ENCODE peak calls at places on chromosomes 1 and 21, in four cellular contexts. B is neuronal stem cell, A is fibroblast of lung, H is neural progenitor cell. M is an unnamed sample. For H3K9me3 and H3K4me1, the result is how much of the 10 kb centered on the place peaks cover.

GRCh38 chr1:31591425-31592093 is 15.2 kb downstream of the TINAGL1 start:
- DNase-seq in B (no peak), A (peak), H (no peak), M (peak)

GRCh38 chr21:41817228-41817627 is 50.4 kb upstream of the RIPK4 start:
- DNase-seq in B (peak), A (peak), H (peak), M (peak)

GRCh38 chr21:41211041-41211426 is 43.1 kb downstream of the BACE2 start:
- DNase-seq in B (no peak), A (peak), H (no peak), M (no peak)

GRCh38 chr1:21764615-21765423 is 18.1 kb downstream of the USP48 start:
- DNase-seq in B (peak), A (peak), H (peak), M (peak)

GRCh38 chr1:44405804-44406743 is 1.0 kb downstream of the RNF220 start:
- DNase-seq in B (no peak), A (no peak), H (peak), M (no peak)

GRCh38 chr1:20652300-20652699 is 8.9 kb downstream of the DDOST start:
- DNase-seq in B (no peak), A (no peak), H (no peak), M (no peak)

GRCh38 chr1:82227696-82228095 is 427.0 kb downstream of the ADGRL2 start:
- DNase-seq in B (no peak), A (peak), H (no peak), M (no peak)

GRCh38 chr21:36044056-36044455 is 16.3 kb downstream of the SETD4 start:
- DNase-seq in B (no peak), A (no peak), H (no peak), M (no peak)

GRCh38 chr1:172929006-172929405 is 121.7 kb downstream of the TNFSF18 start:
- DNase-seq in B (no peak), A (peak), H (no peak), M (no peak)

GRCh38 chr1:148315081-148315811 is 163.2 kb upstream of the NBPF11 start:
- DNase-seq in B (no peak), A (peak), H (no peak), M (no peak)

GRCh38 chr1:89358287-89358893 is 5.5 kb upstream of the GBP6 start:
- DNase-seq in B (peak), A (peak), H (peak), M (peak)

GRCh38 chr21:38821959-38822682 is 16.4 kb downstream of the ETS2 start:
- DNase-seq in B (no peak), A (no peak), H (no peak), M (no peak)

GRCh38 chr1:173429517-173430477 is 47.3 kb upstream of the PRDX6 start:
- DNase-seq in B (peak), A (peak), H (peak), M (peak)

GRCh38 chr1:63454269-63454668 is 68.8 kb downstream of the ITGB3BP start:
- DNase-seq in B (no peak), A (peak), H (peak), M (no peak)

GRCh38 chr1:87913361-87913760 is 584.7 kb downstream of the LMO4 start:
- DNase-seq in B (no peak), A (no peak), H (no peak), M (no peak)

GRCh38 chr1:166868639-166869038 is 7.4 kb downstream of the TADA1 start:
- DNase-seq in B (no peak), A (no peak), H (no peak), M (no peak)

GRCh38 chr1:214401666-214402065 is 120.7 kb downstream of the SMYD2 start:
- DNase-seq in B (no peak), A (peak), H (no peak), M (no peak)

GRCh38 chr1:59574085-59574484 is 240.7 kb upstream of the HOOK1 start:
- DNase-seq in B (no peak), A (peak), H (no peak), M (no peak)

GRCh38 chr1:74584185-74584584 is 71.8 kb upstream of the LRRC53 start:
- DNase-seq in B (no peak), A (peak), H (no peak), M (no peak)

GRCh38 chr1:184747089-184747955 is 7.3 kb downstream of the EDEM3 start:
- DNase-seq in B (no peak), A (no peak), H (no peak), M (no peak)

GRCh38 chr1:96234299-96234698 is 487.3 kb upstream of the PTBP2 start:
- DNase-seq in B (no peak), A (peak), H (no peak), M (no peak)

GRCh38 chr1:188164459-188164858 is 1335.7 kb downstream of the PLA2G4A start:
- DNase-seq in B (no peak), A (no peak), H (no peak), M (no peak)

GRCh38 chr1:68216088-68216487 is 16.2 kb downstream of the WLS start:
- DNase-seq in B (no peak), A (no peak), H (no peak), M (no peak)

GRCh38 chr1:240169188-240169587 is 77.5 kb downstream of the FMN2 start:
- DNase-seq in B (no peak), A (peak), H (peak), M (no peak)

GRCh38 chr1:21822349-21822748 is 10.3 kb downstream of the LDLRAD2 start:
- DNase-seq in B (peak), A (no peak), H (peak), M (no peak)

GRCh38 chr1:204701229-204701628 is 15.7 kb upstream of the LRRN2 start:
- DNase-seq in B (no peak), A (no peak), H (no peak), M (no peak)

GRCh38 chr1:204198978-204199340 is 2.7 kb upstream of the KISS1 start:
- DNase-seq in B (no peak), A (no peak), H (no peak), M (peak)

GRCh38 chr21:16193758-16194606 is 464.2 kb downstream of the USP25 start:
- DNase-seq in B (peak), A (peak), H (peak), M (no peak)

GRCh38 chr1:228101994-228102790 is 933 bp downstream of the C1orf35 start:
- DNase-seq in B (no peak), A (peak), H (peak), M (no peak)

GRCh38 chr1:34578306-34578705 is 176.5 kb upstream of the GJB5 start:
- DNase-seq in B (no peak), A (no peak), H (no peak), M (no peak)
- H2AFZ ChIP-seq in B (no peak), A (no peak), H (no peak), M (no peak)

DNA sequence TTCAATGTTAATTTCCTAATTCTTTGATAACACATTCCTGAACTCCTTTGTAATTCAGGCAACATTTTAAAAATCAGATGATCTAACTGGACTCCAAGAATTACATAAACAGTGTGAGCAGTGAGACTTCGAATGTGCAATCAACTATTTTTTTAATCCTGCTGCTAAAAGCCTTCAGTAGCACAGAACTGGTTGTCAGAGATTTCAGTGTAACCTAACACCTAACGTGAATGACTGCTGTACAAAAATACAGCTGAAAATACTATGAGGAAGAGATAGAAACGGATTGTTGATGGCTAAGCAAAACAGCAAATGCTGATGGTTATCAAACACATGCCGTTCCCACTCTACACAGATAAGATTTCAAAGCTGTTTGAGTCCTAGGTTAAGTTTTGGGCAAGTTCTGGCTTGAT is 46.1 kb downstream of the APP start:
- DNase-seq in B (no peak), A (peak), H (no peak), M (peak)
- H3K9me3 ChIP-seq in B (under half), A (under half), H (under half), M (under half)

GRCh38 chr1:2295526-2295925 is 67.4 kb downstream of the SKI start:
- DNase-seq in B (no peak), A (no peak), H (no peak), M (no peak)

GRCh38 chr1:2294033-2294640 is 66.0 kb downstream of the SKI start:
- DNase-seq in B (no peak), A (peak), H (no peak), M (no peak)

GRCh38 chr1:2294661-2295060 is 66.5 kb downstream of the SKI start:
- DNase-seq in B (no peak), A (no peak), H (no peak), M (no peak)

GRCh38 chr1:2290595-2291510 is 62.7 kb downstream of the SKI start:
- DNase-seq in B (no peak), A (peak), H (no peak), M (peak)

GRCh38 chr1:2292725-2293450 is 64.8 kb downstream of the SKI start:
- DNase-seq in B (no peak), A (no peak), H (no peak), M (no peak)
- H3K4me1 ChIP-seq in B (under half), A (under half), H (under half), M (under half)

GRCh38 chr1:101275672-101276071 is 38.9 kb downstream of the S1PR1 start:
- DNase-seq in B (no peak), A (no peak), H (no peak), M (no peak)
- H2AFZ ChIP-seq in B (no peak), A (no peak), H (no peak), M (no peak)

GRCh38 chr21:28135646-28136045 is 857.0 kb downstream of the LTN1 start:
- DNase-seq in B (no peak), A (no peak), H (no peak), M (no peak)

GRCh38 chr21:28133116-28133515 is 859.6 kb downstream of the LTN1 start:
- DNase-seq in B (no peak), A (no peak), H (no peak), M (no peak)

GRCh38 chr21:28142692-28143091 is 850.0 kb downstream of the LTN1 start:
- DNase-seq in B (no peak), A (peak), H (no peak), M (no peak)

GRCh38 chr21:28136687-28137086 is 856.0 kb downstream of the LTN1 start:
- DNase-seq in B (no peak), A (no peak), H (no peak), M (no peak)

GRCh38 chr21:28138272-28138671 is 854.4 kb downstream of the LTN1 start:
- DNase-seq in B (no peak), A (peak), H (no peak), M (no peak)
- H3K9me3 ChIP-seq in B (under half), A (under half), H (under half), M (under half)

DNA sequence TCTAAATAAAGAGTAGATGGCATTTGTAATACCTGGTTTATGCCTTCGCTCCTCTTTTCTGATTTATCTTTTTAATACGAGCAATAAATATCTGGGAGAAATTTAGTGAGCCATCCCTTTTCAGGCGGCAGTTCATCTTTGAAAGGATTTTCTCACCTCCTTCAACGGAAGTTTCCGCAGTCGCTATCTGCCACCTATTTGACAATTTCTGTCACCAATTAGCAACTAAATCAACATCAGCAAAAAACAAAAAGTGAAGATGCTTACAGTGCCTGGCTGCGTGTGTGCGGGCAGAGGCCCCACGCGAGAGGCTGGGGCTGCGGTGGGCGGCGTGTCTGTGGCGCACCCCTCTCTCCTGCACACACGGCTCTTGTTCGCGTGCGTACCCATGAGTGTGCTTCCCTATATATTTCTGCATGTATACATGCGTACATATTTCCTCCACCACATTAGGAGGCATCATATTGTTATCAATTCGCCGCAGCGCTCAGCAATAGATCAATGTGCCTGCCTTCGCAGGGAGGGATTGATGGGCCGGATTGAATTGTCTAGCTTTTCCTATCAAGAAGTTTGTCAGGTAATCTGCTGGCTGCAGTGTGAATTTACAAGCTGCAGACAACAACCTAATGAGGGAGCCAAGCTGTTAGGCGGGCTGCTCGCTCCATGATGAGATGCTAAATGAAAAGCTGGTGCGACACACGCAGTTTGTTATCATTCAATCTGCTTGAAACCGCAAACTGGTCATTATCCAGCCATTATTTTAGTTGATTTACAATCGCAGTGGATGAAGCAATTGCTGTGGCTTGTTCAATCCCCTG is 117.5 kb upstream of the BARHL2 start:
- DNase-seq in B (no peak), A (peak), H (peak), M (no peak)
- H3K4me1 ChIP-seq in B (under half), A (under half), H (under half), M (under half)

GRCh38 chr1:145782166-145783099 is 41.5 kb downstream of the RNF115 start:
- DNase-seq in B (no peak), A (peak), H (no peak), M (peak)

GRCh38 chr1:145786271-145786670 is 37.6 kb downstream of the RNF115 start:
- DNase-seq in B (no peak), A (no peak), H (no peak), M (no peak)

GRCh38 chr1:145788580-145788979 is 35.3 kb downstream of the RNF115 start:
- DNase-seq in B (no peak), A (no peak), H (no peak), M (no peak)

GRCh38 chr1:145784409-145784808 is 39.5 kb downstream of the RNF115 start:
- DNase-seq in B (no peak), A (peak), H (no peak), M (no peak)

DNA sequence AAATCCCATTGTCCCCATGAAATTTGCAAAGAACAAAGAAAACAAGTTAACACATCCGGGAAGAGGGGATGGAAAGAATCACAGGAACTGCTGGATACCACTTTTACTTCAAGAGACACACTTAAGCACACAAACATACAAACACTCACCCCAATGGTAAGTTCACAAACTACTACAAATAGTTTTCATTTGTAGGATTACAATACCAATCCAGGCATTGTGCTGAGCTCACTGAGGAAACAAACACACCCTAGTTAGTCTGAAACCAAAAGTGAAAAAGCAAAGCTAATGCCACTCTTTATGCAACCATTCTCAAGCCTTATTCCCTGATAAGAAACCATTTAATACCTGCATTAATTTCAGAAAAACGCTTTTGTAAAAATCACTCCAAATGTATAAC is 38.4 kb downstream of the RNF115 start:
- DNase-seq in B (no peak), A (no peak), H (no peak), M (no peak)
- H2AFZ ChIP-seq in B (no peak), A (no peak), H (no peak), M (no peak)

GRCh38 chr1:231613419-231614349 is 12.9 kb upstream of the DISC1 start:
- DNase-seq in B (no peak), A (no peak), H (no peak), M (no peak)

GRCh38 chr1:231611851-231612250 is 14.7 kb upstream of the DISC1 start:
- DNase-seq in B (no peak), A (no peak), H (no peak), M (no peak)

GRCh38 chr1:231612393-231613089 is 14.0 kb upstream of the DISC1 start:
- DNase-seq in B (no peak), A (no peak), H (no peak), M (no peak)

GRCh38 chr1:231610392-231610791 is 16.2 kb upstream of the DISC1 start:
- DNase-seq in B (no peak), A (no peak), H (no peak), M (no peak)

GRCh38 chr1:231611111-231611510 is 15.5 kb upstream of the DISC1 start:
- DNase-seq in B (no peak), A (no peak), H (no peak), M (no peak)
- H3K9me3 ChIP-seq in B (under half), A (under half), H (under half), M (under half)

GRCh38 chr21:31732538-31732864 is 583 bp upstream of the SCAF4 start:
- DNase-seq in B (no peak), A (no peak), H (no peak), M (no peak)
- H3K4me1 ChIP-seq in B (under half), A (under half), H (under half), M (under half)

DNA sequence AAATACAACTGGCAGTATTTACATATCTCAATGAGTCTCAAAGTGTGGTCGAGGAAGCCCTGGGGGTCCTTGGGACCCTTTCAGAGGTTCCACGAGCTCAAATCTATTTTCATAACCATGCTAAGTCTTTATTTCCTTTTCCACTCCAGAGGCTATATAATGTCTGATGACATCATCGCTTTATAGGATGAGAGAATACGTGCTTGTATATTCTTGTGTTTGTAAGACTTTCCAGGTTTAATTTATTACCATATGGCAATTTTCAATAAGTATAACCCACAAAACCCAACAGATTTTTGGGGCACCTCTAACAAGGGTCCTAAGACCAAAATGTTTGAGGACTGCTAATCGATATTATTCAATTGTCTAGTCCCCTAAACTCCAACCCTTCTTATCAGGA is 1.4 kb upstream of the SLC19A2 start:
- DNase-seq in B (no peak), A (peak), H (no peak), M (no peak)
- H2AFZ ChIP-seq in B (peak), A (no peak), H (no peak), M (peak)

M was measured in PC-9.